ENCODE peak calls at places on chromosomes 4 and X, in five cellular contexts. W is breast epithelium, B is upper lobe of right lung, U is gastrocnemius medialis, H is colonic mucosa. F is an unnamed sample. For H3K36me3, the result is how much of the 10 kb centered on the place peaks cover.

GRCh38 chrX:96770315-96770714 is 85.7 kb downstream of the DIAPH2 start:
- DNase-seq in U (no peak), H (no peak), B (no peak), W (no peak), F (no peak)

GRCh38 chrX:118614150-118614549 is 113.3 kb upstream of the IL13RA1 start:
- DNase-seq in W (no peak), B (no peak), H (no peak), U (no peak), F (no peak)

GRCh38 chrX:141897690-141898089 is 6.0 kb upstream of the MAGEC1 start:
- DNase-seq in B (no peak), U (no peak), W (no peak), H (no peak), F (no peak)

GRCh38 chr4:159765402-159765801 is 662.5 kb downstream of the RAPGEF2 start:
- DNase-seq in U (no peak), H (no peak), B (no peak), W (no peak), F (no peak)

GRCh38 chrX:13622565-13622964 is 30.4 kb upstream of the TCEANC start:
- DNase-seq in B (no peak), W (no peak), H (no peak), U (no peak), F (no peak)

GRCh38 chr4:8123389-8123788 is 35.2 kb downstream of the ABLIM2 start:
- DNase-seq in H (no peak), U (no peak), B (no peak), W (no peak), F (no peak)

GRCh38 chr4:42412251-42412650 is 15.0 kb downstream of the SHISA3 start:
- DNase-seq in H (no peak), B (no peak), U (no peak), W (no peak), F (peak)

GRCh38 chrX:2500091-2500680 is 590 bp downstream of the DHRSX start:
- DNase-seq in H (peak), U (no peak), W (no peak), B (peak), F (no peak)

GRCh38 chr4:15078682-15079642 is 76.7 kb downstream of the CPEB2 start:
- DNase-seq in W (no peak), U (no peak), B (no peak), H (no peak), F (no peak)

GRCh38 chr4:173518419-173519102 is 11.5 kb downstream of the HAND2 start:
- DNase-seq in W (no peak), H (no peak), U (no peak), B (no peak), F (no peak)

GRCh38 chr4:154779362-154779947 is 1.6 kb upstream of the RBM46 start:
- DNase-seq in W (no peak), B (no peak), U (no peak), H (no peak), F (no peak)

GRCh38 chr4:154658680-154659402 is 46.4 kb upstream of the FGG start:
- DNase-seq in W (no peak), B (no peak), H (no peak), U (no peak), F (no peak)

GRCh38 chrX:34578237-34578636 is 78.8 kb downstream of the TMEM47 start:
- DNase-seq in W (no peak), U (no peak), H (no peak), B (no peak), F (no peak)

GRCh38 chrX:53813663-53814440 is 127.3 kb upstream of the HUWE1 start:
- DNase-seq in B (no peak), W (no peak), H (no peak), U (no peak), F (no peak)

GRCh38 chr4:151801547-151802516 is 41.0 kb upstream of the GATB start:
- DNase-seq in H (peak), W (no peak), B (no peak), U (no peak), F (no peak)

GRCh38 chr4:6088950-6089349 is 70.7 kb upstream of the C4orf50 start:
- DNase-seq in U (no peak), H (no peak), W (no peak), B (no peak), F (no peak)

GRCh38 chrX:101028562-101028961 is 23.3 kb downstream of the TRMT2B start:
- DNase-seq in W (no peak), U (no peak), H (no peak), B (no peak), F (no peak)

GRCh38 chr4:95124906-95125504 is 367.2 kb downstream of the BMPR1B start:
- DNase-seq in B (no peak), H (peak), W (no peak), U (no peak), F (no peak)

GRCh38 chr4:71832049-71832448 is 48.2 kb upstream of the GC start:
- DNase-seq in H (peak), W (no peak), U (no peak), B (no peak), F (no peak)

GRCh38 chr4:113646456-113646809 is 115.1 kb downstream of the CAMK2D start:
- DNase-seq in W (no peak), B (no peak), U (no peak), H (peak), F (no peak)

GRCh38 chr4:110480031-110480549 is 4.1 kb downstream of the ENPEP start:
- DNase-seq in U (no peak), W (no peak), B (no peak), H (no peak), F (peak)

GRCh38 chr4:7134737-7135388 is 57.5 kb upstream of the SORCS2 start:
- DNase-seq in H (peak), U (no peak), B (no peak), W (no peak), F (peak)

GRCh38 chr4:19381068-19381467 is 870.6 kb upstream of the SLIT2 start:
- DNase-seq in H (no peak), U (no peak), B (no peak), W (no peak), F (peak)

GRCh38 chr4:47074836-47075235 is 43.5 kb downstream of the GABRB1 start:
- DNase-seq in B (no peak), H (no peak), W (no peak), U (no peak), F (no peak)

GRCh38 chr4:21046121-21046520 is 345.9 kb downstream of the PACRGL start:
- DNase-seq in W (no peak), H (no peak), B (no peak), U (no peak), F (no peak)

GRCh38 chr4:122533841-122534240 is 77.3 kb upstream of the IL2 start:
- DNase-seq in U (no peak), B (no peak), W (no peak), H (no peak), F (no peak)

GRCh38 chrX:67094061-67094460 is 449.8 kb upstream of the AR start:
- DNase-seq in H (no peak), B (no peak), W (no peak), U (no peak), F (no peak)

GRCh38 chr4:125836597-125837195 is 521.9 kb downstream of the FAT4 start:
- DNase-seq in W (no peak), B (no peak), H (no peak), U (no peak), F (no peak)

GRCh38 chrX:65451663-65452062 is 82.9 kb downstream of the LAS1L start:
- DNase-seq in B (no peak), W (no peak), U (no peak), H (peak), F (no peak)

GRCh38 chrX:18410038-18410437 is 15.4 kb upstream of the CDKL5 start:
- DNase-seq in B (no peak), W (no peak), H (no peak), U (no peak), F (no peak)

GRCh38 chr4:128440923-128441322 is 153.3 kb upstream of the PGRMC2 start:
- DNase-seq in H (no peak), U (no peak), W (no peak), B (no peak), F (no peak)

GRCh38 chr4:12651876-12652275 is 832.3 kb downstream of the RAB28 start:
- DNase-seq in U (no peak), H (no peak), W (no peak), B (no peak), F (no peak)

GRCh38 chr4:154044118-154044517 is 255.2 kb upstream of the SFRP2 start:
- DNase-seq in H (no peak), B (no peak), W (no peak), U (no peak), F (no peak)

GRCh38 chrX:48071064-48071985 is at the start of gene ZNF630:
- DNase-seq in U (peak), W (peak), B (peak), H (peak), F (peak)

GRCh38 chrX:48076343-48076742 is 4.9 kb upstream of the ZNF630 start:
- DNase-seq in H (no peak), U (no peak), W (no peak), B (no peak), F (no peak)

GRCh38 chrX:48068096-48068887 is 3.1 kb downstream of the ZNF630 start:
- DNase-seq in B (no peak), W (no peak), H (no peak), U (no peak), F (no peak)

DNA sequence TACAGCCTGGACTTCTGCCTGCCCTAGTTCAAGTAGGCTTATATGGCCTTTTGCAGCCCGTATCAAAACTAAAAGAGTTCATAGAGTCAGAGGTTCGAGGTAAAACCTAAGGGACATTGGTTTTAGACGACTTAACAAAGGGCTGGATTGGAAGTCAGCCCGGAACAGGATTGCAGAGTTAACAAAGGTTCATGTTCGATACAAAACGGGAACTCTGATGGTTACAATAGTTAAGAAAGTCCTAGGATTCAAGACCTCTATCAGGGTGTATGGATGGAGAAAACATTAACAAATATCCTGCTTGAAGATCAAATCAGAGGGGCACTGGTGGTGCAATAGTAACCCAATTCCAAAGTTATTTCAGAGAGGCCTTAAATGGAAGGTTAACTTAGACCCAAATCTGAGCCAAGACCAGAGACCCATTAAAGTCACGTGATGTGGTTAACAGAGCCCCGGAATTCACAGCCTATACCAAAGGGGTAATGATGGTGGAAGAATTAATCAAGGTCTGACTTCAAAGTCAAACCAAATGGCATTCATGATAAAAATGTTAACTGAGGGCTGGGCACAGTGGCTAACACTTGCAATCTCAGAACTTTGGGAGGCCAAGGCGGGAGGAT is 656 bp upstream of the ZNF630 start:
- DNase-seq in W (no peak), U (no peak), B (no peak), H (no peak), F (no peak)
- H3K4me3 ChIP-seq in W (peak), U (peak), B (peak), H (peak), F (peak)

GRCh38 chrX:78098108-78098507 is 5.9 kb upstream of the PGK1 start:
- DNase-seq in U (no peak), H (no peak), B (no peak), W (no peak), F (no peak)

GRCh38 chrX:78092296-78092695 is 11.8 kb upstream of the PGK1 start:
- DNase-seq in U (no peak), H (no peak), B (no peak), W (no peak), F (peak)
- TF ChIP-seq CTCF in U (peak), H (no peak), B (no peak), W (no peak), F (peak)

DNA sequence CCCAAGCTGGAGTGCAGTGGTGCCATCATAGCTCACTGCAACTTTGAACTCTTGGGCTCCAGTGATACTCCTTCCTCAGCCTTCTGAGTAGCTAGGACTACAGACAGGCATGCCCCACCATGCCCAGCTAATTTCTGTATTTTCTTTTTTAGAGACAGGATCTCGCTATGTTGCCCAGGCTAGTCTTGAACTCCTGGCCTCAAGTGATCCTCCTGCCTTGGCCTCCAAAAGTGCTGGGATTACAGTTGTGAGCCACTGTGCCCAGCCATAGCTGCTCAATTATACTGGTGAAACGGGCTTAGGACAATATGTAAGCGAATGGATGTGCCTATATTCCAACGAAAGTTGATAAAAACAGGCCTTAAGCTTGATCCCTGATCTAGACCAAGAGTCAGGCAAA is 13.1 kb downstream of the CASP3 start:
- DNase-seq in U (no peak), W (no peak), B (no peak), H (no peak), F (no peak)
- H3K36me3 ChIP-seq in U (under half), W (under half), B (half or more), H (under half), F (under half)

GRCh38 chr4:64594723-64595122 is 185.5 kb upstream of the TECRL start:
- DNase-seq in H (no peak), W (no peak), B (no peak), U (no peak), F (no peak)
- H3K4me3 ChIP-seq in H (no peak), W (no peak), B (no peak), U (no peak), F (no peak)

GRCh38 chr4:169612869-169613859 is 781 bp upstream of the NEK1 start:
- DNase-seq in H (peak), U (peak), W (peak), B (peak), F (no peak)
- TF ChIP-seq CTCF in H (peak), U (peak), W (peak), B (peak), F (peak)

GRCh38 chr4:38131371-38132139 is 171.4 kb downstream of the PTTG2 start:
- DNase-seq in H (no peak), B (no peak), U (no peak), W (no peak), F (no peak)

GRCh38 chr4:38135201-38135600 is 175.0 kb downstream of the PTTG2 start:
- DNase-seq in H (no peak), U (no peak), W (no peak), B (no peak), F (no peak)

GRCh38 chr4:38132843-38133662 is 172.9 kb downstream of the PTTG2 start:
- DNase-seq in W (no peak), H (peak), U (no peak), B (no peak), F (no peak)

GRCh38 chr4:38132140-38132673 is 172.0 kb downstream of the PTTG2 start:
- DNase-seq in U (peak), H (peak), W (no peak), B (no peak), F (peak)

DNA sequence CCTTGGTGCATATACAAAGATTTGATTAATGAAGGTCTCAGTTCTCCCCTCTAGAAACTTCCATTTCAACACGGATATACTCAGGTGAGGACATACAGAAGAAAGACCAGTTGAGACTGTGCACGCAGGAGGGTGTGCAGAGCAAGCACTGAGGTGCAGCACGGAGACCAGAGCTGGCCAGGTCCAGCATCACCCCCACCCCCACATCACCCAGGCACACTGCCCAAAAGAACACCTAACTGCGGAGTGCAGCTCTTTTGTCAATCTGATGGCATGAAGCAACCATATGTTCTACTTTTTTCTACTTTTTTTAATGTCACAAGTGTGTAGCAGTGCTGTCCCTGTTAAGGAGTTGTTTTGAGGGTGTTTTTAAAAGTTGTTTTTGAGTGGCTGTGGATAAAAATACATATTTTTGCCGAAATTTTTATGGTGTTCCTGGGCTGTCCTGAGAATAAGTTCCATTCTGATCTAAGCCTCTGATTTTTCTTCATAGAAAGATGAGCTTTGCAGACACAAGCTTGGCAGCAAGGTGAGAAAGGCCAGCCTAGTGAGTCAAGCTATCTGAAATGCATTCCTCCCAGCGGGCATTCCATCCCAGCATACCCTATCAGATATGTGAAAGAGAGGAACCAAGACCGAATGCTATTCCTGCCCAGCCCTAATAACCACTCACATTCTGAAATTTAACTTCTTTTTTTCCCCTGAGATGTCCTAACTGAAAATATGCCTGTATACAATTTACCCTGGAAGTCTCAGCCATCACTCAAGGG is 173.7 kb downstream of the PTTG2 start:
- DNase-seq in U (no peak), W (no peak), H (no peak), B (no peak), F (no peak)
- H3K36me3 ChIP-seq in U (under half), W (under half), H (under half), B (under half), F (under half)

F was measured in BJ.